ENCODE peak calls at places on chromosomes 4 and X, in seven cellular contexts. H is upper lobe of right lung, L is dorsolateral prefrontal cortex, W is stomach, P is Karpas-422, D is brain microvascular endothelial cell, M is thoracic aorta. T is an unnamed sample.
A peak's percentile ranks its signal among the peaks of the same experiment; 100 is the strongest.

GRCh38 chrX:67563469-67564448 is 19.9 kb downstream of the AR start:
- DNase-seq in H (no peak), L (no peak), W (no peak), P (no peak), D (peak; percentile 58), M (no peak), T (peak; percentile 13)

GRCh38 chr4:28536124-28536523 is 1675.5 kb downstream of the STIM2 start:
- DNase-seq in H (no peak), L (no peak), W (no peak), P (no peak), D (no peak), M (no peak), T (no peak)

GRCh38 chr4:98433608-98434198 is 172.5 kb downstream of the RAP1GDS1 start:
- DNase-seq in H (no peak), L (no peak), W (no peak), P (no peak), D (no peak), M (no peak), T (no peak)

GRCh38 chr4:40661803-40662202 is 32.1 kb upstream of the RBM47 start:
- DNase-seq in H (no peak), L (no peak), W (no peak), P (no peak), D (no peak), M (no peak), T (no peak)

GRCh38 chr4:158161561-158162354 is 11.1 kb downstream of the GASK1B start:
- DNase-seq in H (no peak), L (no peak), W (no peak), P (no peak), D (peak; percentile 96), M (peak; percentile 48), T (no peak)

GRCh38 chr4:108544504-108544903 is 75.9 kb upstream of the RPL34 start:
- DNase-seq in H (no peak), L (no peak), W (no peak), P (no peak), D (no peak), M (no peak), T (no peak)

GRCh38 chrX:41457618-41458192 is 10.6 kb downstream of the NYX start:
- DNase-seq in H (no peak), L (no peak), W (no peak), P (no peak), D (no peak), M (no peak), T (no peak)

GRCh38 chrX:13646154-13646549 is 6.8 kb upstream of the TCEANC start:
- DNase-seq in H (peak; percentile 70), L (peak; percentile 41), W (peak; percentile 71), P (peak; percentile 78), D (peak; percentile 72), M (no peak), T (peak; percentile 66)

GRCh38 chr4:122928930-122929329 is 6.5 kb upstream of the NUDT6 start:
- DNase-seq in H (no peak), L (no peak), W (no peak), P (no peak), D (no peak), M (no peak), T (no peak)

GRCh38 chr4:172599554-172599953 is 569.1 kb upstream of the GALNT7 start:
- DNase-seq in H (no peak), L (no peak), W (no peak), P (no peak), D (no peak), M (no peak), T (no peak)

GRCh38 chr4:84479663-84480062 is 19.4 kb downstream of the NKX6-1 start:
- DNase-seq in H (no peak), L (no peak), W (no peak), P (no peak), D (no peak), M (no peak), T (no peak)

GRCh38 chrX:136931661-136932060 is 51.1 kb upstream of the RBMX start:
- DNase-seq in H (no peak), L (no peak), W (no peak), P (no peak), D (no peak), M (no peak), T (peak; percentile 34)

GRCh38 chrX:88603237-88603636 is 143.8 kb upstream of the CPXCR1 start:
- DNase-seq in H (no peak), L (no peak), W (no peak), P (no peak), D (no peak), M (no peak), T (no peak)

GRCh38 chr4:127251423-127251822 is 381.3 kb upstream of the INTU start:
- DNase-seq in H (no peak), L (no peak), W (no peak), P (no peak), D (no peak), M (no peak), T (no peak)

GRCh38 chr4:120064887-120065286 is 1.8 kb downstream of the MAD2L1 start:
- DNase-seq in H (no peak), L (no peak), W (no peak), P (no peak), D (no peak), M (no peak), T (no peak)

GRCh38 chrX:152646961-152647360 is 9.3 kb downstream of the GABRQ start:
- DNase-seq in H (no peak), L (no peak), W (no peak), P (no peak), D (no peak), M (no peak), T (no peak)

GRCh38 chr4:9894604-9895361 is 113.3 kb downstream of the DRD5 start:
- DNase-seq in H (no peak), L (no peak), W (no peak), P (no peak), D (no peak), M (no peak), T (no peak)

GRCh38 chr4:89064848-89065247 is 7.9 kb upstream of the FAM13A start:
- DNase-seq in H (no peak), L (no peak), W (no peak), P (no peak), D (no peak), M (no peak), T (no peak)

GRCh38 chr4:184343400-184344177 is 125.9 kb upstream of the ENPP6 start:
- DNase-seq in H (peak; percentile 78), L (peak; percentile 78), W (peak; percentile 77), P (peak; percentile 75), D (peak; percentile 75), M (peak; percentile 38), T (peak; percentile 78)

GRCh38 chr4:172826346-172826745 is 342.3 kb upstream of the GALNT7 start:
- DNase-seq in H (no peak), L (no peak), W (no peak), P (no peak), D (no peak), M (no peak), T (no peak)

GRCh38 chr4:145525291-145525740 is 43.7 kb downstream of the SMAD1 start:
- DNase-seq in H (no peak), L (no peak), W (no peak), P (no peak), D (no peak), M (no peak), T (no peak)

GRCh38 chr4:145523117-145523516 is 41.5 kb downstream of the SMAD1 start:
- DNase-seq in H (no peak), L (no peak), W (no peak), P (no peak), D (no peak), M (no peak), T (no peak)

GRCh38 chr4:145521282-145521681 is 39.6 kb downstream of the SMAD1 start:
- DNase-seq in H (no peak), L (no peak), W (no peak), P (no peak), D (no peak), M (no peak), T (no peak)

GRCh38 chr4:145527773-145528172 is 46.1 kb downstream of the SMAD1 start:
- DNase-seq in H (no peak), L (no peak), W (no peak), P (no peak), D (no peak), M (no peak), T (no peak)

GRCh38 chr4:145524535-145524934 is 42.9 kb downstream of the SMAD1 start:
- DNase-seq in H (no peak), L (no peak), W (no peak), P (no peak), D (no peak), M (no peak), T (no peak)
- H3K27ac ChIP-seq in H (no peak overlapping the region), L (peak overlapping the region; percentile 59), W (no peak overlapping the region), P (no peak overlapping the region), D (no peak overlapping the region), M (no peak overlapping the region), T (no peak overlapping the region)

GRCh38 chrX:129653985-129654651 is 638 bp downstream of the APLN start:
- DNase-seq in H (no peak), L (peak; percentile 34), W (peak; percentile 40), P (no peak), D (no peak), M (no peak), T (peak; percentile 34)

GRCh38 chrX:129654652-129655546 is at the start of gene APLN:
- DNase-seq in H (peak; percentile 67), L (peak; percentile 41), W (peak; percentile 27), P (peak; percentile 58), D (no peak), M (no peak), T (peak; percentile 22)

GRCh38 chrX:129658429-129658828 is 3.7 kb upstream of the APLN start:
- DNase-seq in H (no peak), L (no peak), W (no peak), P (no peak), D (no peak), M (no peak), T (no peak)

GRCh38 chrX:129653181-129653984 is 1.4 kb downstream of the APLN start:
- DNase-seq in H (no peak), L (no peak), W (peak; percentile 47), P (no peak), D (no peak), M (no peak), T (no peak)

GRCh38 chrX:129655547-129656248 is 942 bp upstream of the APLN start:
- DNase-seq in H (no peak), L (no peak), W (peak; percentile 22), P (peak; percentile 57), D (no peak), M (no peak), T (no peak)
- H3K4me3 ChIP-seq in H (no peak overlapping the region), L (no peak overlapping the region), W (no peak overlapping the region), P (no peak overlapping the region), D (no peak overlapping the region), M (no peak overlapping the region), T (no peak overlapping the region)

DNA sequence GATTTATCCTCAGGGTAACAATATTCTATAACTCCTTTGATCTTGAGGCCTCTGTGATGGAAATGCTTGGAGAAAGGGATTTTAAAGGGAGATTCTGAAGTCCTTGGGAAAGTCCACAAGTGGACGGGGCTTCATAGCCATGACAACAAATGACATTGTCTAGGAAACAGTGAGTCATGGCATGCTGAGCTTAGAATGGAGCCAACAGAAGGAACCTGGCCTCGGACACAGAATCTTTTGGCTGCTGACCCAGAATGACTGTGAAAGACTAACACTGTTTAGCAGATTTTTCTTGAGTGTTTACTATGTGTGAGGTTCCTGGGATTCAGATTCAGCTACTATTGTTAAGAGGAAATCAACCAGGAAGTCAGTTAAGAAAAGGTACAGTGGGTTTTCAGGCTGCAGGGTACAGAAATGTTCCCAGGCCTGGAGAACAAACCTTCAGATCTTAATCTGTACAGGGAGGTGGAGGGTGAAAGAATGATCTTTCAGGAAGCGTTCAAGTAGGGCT is 18.1 kb upstream of the CXCL2 start:
- DNase-seq in H (peak; percentile 64), L (peak; percentile 17), W (peak; percentile 77), P (no peak), D (peak; percentile 97), M (peak; percentile 61), T (peak; percentile 85)
- H3K27ac ChIP-seq in H (peak overlapping the region; percentile 80), L (peak overlapping the region; percentile 45), W (peak overlapping the region; percentile 58), P (no peak overlapping the region), D (peak overlapping the region; percentile 91), M (peak overlapping the region; percentile 26), T (peak overlapping the region; percentile 61)

GRCh38 chr4:68907230-68907629 is 44.4 kb downstream of the UGT2A3 start:
- DNase-seq in H (no peak), L (no peak), W (no peak), P (no peak), D (no peak), M (no peak), T (no peak)
- H3K4me3 ChIP-seq in H (no peak overlapping the region), L (no peak overlapping the region), W (no peak overlapping the region), P (no peak overlapping the region), D (no peak overlapping the region), M (no peak overlapping the region), T (no peak overlapping the region)